ENCODE peak calls at places on chromosomes 13 and 19, in six cellular contexts. Q is stimulated activated CD4-positive, alpha-beta T cell treated with anti-CD3 and anti-CD28 coated beads, TNF-alpha, amount 100 ng/mL, for 48 hours; W is tibial artery; E is heart right ventricle; U is activated naive CD8-positive, alpha-beta T cell treated with anti-CD3 and anti-CD28 coated beads, Interleukin-2, amount 50 U/mL, for 24 hours; O is occipital lobe. I is an unnamed sample.

GRCh38 chr19:41189425-41190065 is 3.5 kb upstream of the CYP2S1 start:
- DNase-seq in Q (no peak), W (no peak), E (no peak), U (no peak), O (no peak), I (no peak)

GRCh38 chr13:100356889-100357288 is 231.7 kb downstream of the GGACT start:
- DNase-seq in Q (no peak), W (no peak), E (no peak), U (no peak), O (no peak), I (no peak)

GRCh38 chr19:681029-681626 is 4.9 kb downstream of the FSTL3 start:
- DNase-seq in Q (peak; percentile 98), W (no peak), E (peak; percentile 90), U (peak; percentile 95), O (no peak), I (peak; percentile 93)

GRCh38 chr13:46716821-46717220 is 80.1 kb downstream of the ESD start:
- DNase-seq in Q (no peak), W (no peak), E (no peak), U (no peak), O (no peak), I (no peak)

GRCh38 chr13:30331331-30331771 is 24.0 kb upstream of the KATNAL1 start:
- DNase-seq in Q (no peak), W (no peak), E (no peak), U (no peak), O (no peak), I (no peak)

GRCh38 chr19:33795370-33796163 is 1.1 kb upstream of the KCTD15 start:
- DNase-seq in Q (peak; percentile 57), W (peak; percentile 87), E (peak; percentile 91), U (peak; percentile 74), O (peak; percentile 39), I (peak; percentile 86)

GRCh38 chr13:101811440-101811839 is 359.0 kb downstream of the ITGBL1 start:
- DNase-seq in Q (no peak), W (no peak), E (no peak), U (no peak), O (no peak), I (no peak)

GRCh38 chr19:15971217-15971616 is 22.4 kb downstream of the OR10H4 start:
- DNase-seq in Q (no peak), W (no peak), E (no peak), U (no peak), O (no peak), I (no peak)